ENCODE peak calls at places on chromosomes 6 and 20, in five cellular contexts. One of them, this sample, is unnamed.

GRCh38 chr6:17165383-17165782 is 63.5 kb downstream of the STMND1 start:
- DNase-seq in activated T-cell treated with anti-CD3 and anti-CD28 coated beads for 1 hour: no peak
- DNase-seq in stimulated activated CD4-positive, alpha-beta T cell treated with anti-CD3 and anti-CD28 coated beads, Interleukin-2, amount 100 ng/mL, for 24 hours: no peak
- DNase-seq in SK-MEL-5: no peak
- DNase-seq in fibroblast of the conjunctiva: no peak
- DNase-seq in this sample: no peak

GRCh38 chr6:168155821-168156741 is 77.1 kb upstream of the FRMD1 start:
- DNase-seq in activated T-cell treated with anti-CD3 and anti-CD28 coated beads for 1 hour: no peak
- DNase-seq in stimulated activated CD4-positive, alpha-beta T cell treated with anti-CD3 and anti-CD28 coated beads, Interleukin-2, amount 100 ng/mL, for 24 hours: no peak
- DNase-seq in SK-MEL-5: peak
- DNase-seq in fibroblast of the conjunctiva: no peak
- DNase-seq in this sample: no peak

GRCh38 chr6:124747336-124747735 is 214.9 kb upstream of the RNF217 start:
- DNase-seq in activated T-cell treated with anti-CD3 and anti-CD28 coated beads for 1 hour: no peak
- DNase-seq in stimulated activated CD4-positive, alpha-beta T cell treated with anti-CD3 and anti-CD28 coated beads, Interleukin-2, amount 100 ng/mL, for 24 hours: no peak
- DNase-seq in SK-MEL-5: no peak
- DNase-seq in fibroblast of the conjunctiva: no peak
- DNase-seq in this sample: no peak

GRCh38 chr6:28589234-28589951 is 63.7 kb downstream of the GPX5 start:
- DNase-seq in activated T-cell treated with anti-CD3 and anti-CD28 coated beads for 1 hour: no peak
- DNase-seq in stimulated activated CD4-positive, alpha-beta T cell treated with anti-CD3 and anti-CD28 coated beads, Interleukin-2, amount 100 ng/mL, for 24 hours: peak
- DNase-seq in SK-MEL-5: peak
- DNase-seq in fibroblast of the conjunctiva: peak
- DNase-seq in this sample: peak

GRCh38 chr20:52824494-52825216 is 147.5 kb upstream of the TSHZ2 start:
- DNase-seq in activated T-cell treated with anti-CD3 and anti-CD28 coated beads for 1 hour: no peak
- DNase-seq in stimulated activated CD4-positive, alpha-beta T cell treated with anti-CD3 and anti-CD28 coated beads, Interleukin-2, amount 100 ng/mL, for 24 hours: no peak
- DNase-seq in SK-MEL-5: no peak
- DNase-seq in fibroblast of the conjunctiva: no peak
- DNase-seq in this sample: no peak

GRCh38 chr6:35735452-35735851 is 1.4 kb upstream of the ARMC12 start:
- DNase-seq in activated T-cell treated with anti-CD3 and anti-CD28 coated beads for 1 hour: no peak
- DNase-seq in stimulated activated CD4-positive, alpha-beta T cell treated with anti-CD3 and anti-CD28 coated beads, Interleukin-2, amount 100 ng/mL, for 24 hours: no peak
- DNase-seq in SK-MEL-5: no peak
- DNase-seq in fibroblast of the conjunctiva: no peak
- DNase-seq in this sample: no peak

GRCh38 chr20:62354811-62355341 is 12.2 kb downstream of the LAMA5 start:
- DNase-seq in activated T-cell treated with anti-CD3 and anti-CD28 coated beads for 1 hour: no peak
- DNase-seq in stimulated activated CD4-positive, alpha-beta T cell treated with anti-CD3 and anti-CD28 coated beads, Interleukin-2, amount 100 ng/mL, for 24 hours: no peak
- DNase-seq in SK-MEL-5: no peak
- DNase-seq in fibroblast of the conjunctiva: no peak
- DNase-seq in this sample: no peak

GRCh38 chr6:166757226-166758135 is 130.4 kb upstream of the RPS6KA2 start:
- DNase-seq in activated T-cell treated with anti-CD3 and anti-CD28 coated beads for 1 hour: no peak
- DNase-seq in stimulated activated CD4-positive, alpha-beta T cell treated with anti-CD3 and anti-CD28 coated beads, Interleukin-2, amount 100 ng/mL, for 24 hours: peak
- DNase-seq in SK-MEL-5: no peak
- DNase-seq in fibroblast of the conjunctiva: no peak
- DNase-seq in this sample: no peak

GRCh38 chr6:74408844-74409243 is 712.8 kb downstream of the CD109 start:
- DNase-seq in activated T-cell treated with anti-CD3 and anti-CD28 coated beads for 1 hour: no peak
- DNase-seq in stimulated activated CD4-positive, alpha-beta T cell treated with anti-CD3 and anti-CD28 coated beads, Interleukin-2, amount 100 ng/mL, for 24 hours: no peak
- DNase-seq in SK-MEL-5: no peak
- DNase-seq in fibroblast of the conjunctiva: no peak
- DNase-seq in this sample: no peak

GRCh38 chr6:159119835-159120234 is 49.4 kb upstream of the FNDC1 start:
- DNase-seq in activated T-cell treated with anti-CD3 and anti-CD28 coated beads for 1 hour: no peak
- DNase-seq in stimulated activated CD4-positive, alpha-beta T cell treated with anti-CD3 and anti-CD28 coated beads, Interleukin-2, amount 100 ng/mL, for 24 hours: no peak
- DNase-seq in SK-MEL-5: no peak
- DNase-seq in fibroblast of the conjunctiva: no peak
- DNase-seq in this sample: no peak

GRCh38 chr6:149078383-149078782 is 239.1 kb upstream of the TAB2 start:
- DNase-seq in activated T-cell treated with anti-CD3 and anti-CD28 coated beads for 1 hour: no peak
- DNase-seq in stimulated activated CD4-positive, alpha-beta T cell treated with anti-CD3 and anti-CD28 coated beads, Interleukin-2, amount 100 ng/mL, for 24 hours: no peak
- DNase-seq in SK-MEL-5: no peak
- DNase-seq in fibroblast of the conjunctiva: no peak
- DNase-seq in this sample: no peak

GRCh38 chr6:126188271-126188909 is 151.5 kb upstream of the CENPW start:
- DNase-seq in activated T-cell treated with anti-CD3 and anti-CD28 coated beads for 1 hour: no peak
- DNase-seq in stimulated activated CD4-positive, alpha-beta T cell treated with anti-CD3 and anti-CD28 coated beads, Interleukin-2, amount 100 ng/mL, for 24 hours: no peak
- DNase-seq in SK-MEL-5: no peak
- DNase-seq in fibroblast of the conjunctiva: peak
- DNase-seq in this sample: no peak

GRCh38 chr6:108737594-108738546 is 110.4 kb upstream of the ARMC2 start:
- DNase-seq in activated T-cell treated with anti-CD3 and anti-CD28 coated beads for 1 hour: no peak
- DNase-seq in stimulated activated CD4-positive, alpha-beta T cell treated with anti-CD3 and anti-CD28 coated beads, Interleukin-2, amount 100 ng/mL, for 24 hours: peak
- DNase-seq in SK-MEL-5: peak
- DNase-seq in fibroblast of the conjunctiva: peak
- DNase-seq in this sample: peak

GRCh38 chr6:3229566-3230274 is 2.3 kb upstream of the TUBB2B start:
- DNase-seq in activated T-cell treated with anti-CD3 and anti-CD28 coated beads for 1 hour: no peak
- DNase-seq in stimulated activated CD4-positive, alpha-beta T cell treated with anti-CD3 and anti-CD28 coated beads, Interleukin-2, amount 100 ng/mL, for 24 hours: peak
- DNase-seq in SK-MEL-5: no peak
- DNase-seq in fibroblast of the conjunctiva: no peak
- DNase-seq in this sample: no peak

GRCh38 chr6:155398221-155398620 is 57.4 kb downstream of the NOX3 start:
- DNase-seq in activated T-cell treated with anti-CD3 and anti-CD28 coated beads for 1 hour: no peak
- DNase-seq in stimulated activated CD4-positive, alpha-beta T cell treated with anti-CD3 and anti-CD28 coated beads, Interleukin-2, amount 100 ng/mL, for 24 hours: no peak
- DNase-seq in SK-MEL-5: no peak
- DNase-seq in fibroblast of the conjunctiva: no peak
- DNase-seq in this sample: no peak

GRCh38 chr6:138987299-138987642 is 782 bp downstream of the REPS1 start:
- DNase-seq in activated T-cell treated with anti-CD3 and anti-CD28 coated beads for 1 hour: no peak
- DNase-seq in stimulated activated CD4-positive, alpha-beta T cell treated with anti-CD3 and anti-CD28 coated beads, Interleukin-2, amount 100 ng/mL, for 24 hours: no peak
- DNase-seq in SK-MEL-5: no peak
- DNase-seq in fibroblast of the conjunctiva: no peak
- DNase-seq in this sample: no peak

GRCh38 chr6:81752969-81753708 is 658 bp upstream of the TENT5A start:
- DNase-seq in activated T-cell treated with anti-CD3 and anti-CD28 coated beads for 1 hour: peak
- DNase-seq in stimulated activated CD4-positive, alpha-beta T cell treated with anti-CD3 and anti-CD28 coated beads, Interleukin-2, amount 100 ng/mL, for 24 hours: peak
- DNase-seq in SK-MEL-5: peak
- DNase-seq in fibroblast of the conjunctiva: peak
- DNase-seq in this sample: peak

GRCh38 chr20:8388146-8388545 is 256.1 kb downstream of the PLCB1 start:
- DNase-seq in activated T-cell treated with anti-CD3 and anti-CD28 coated beads for 1 hour: no peak
- DNase-seq in stimulated activated CD4-positive, alpha-beta T cell treated with anti-CD3 and anti-CD28 coated beads, Interleukin-2, amount 100 ng/mL, for 24 hours: no peak
- DNase-seq in SK-MEL-5: peak
- DNase-seq in fibroblast of the conjunctiva: no peak
- DNase-seq in this sample: peak

GRCh38 chr6:26240157-26240980 is 124.6 kb upstream of the BTN3A2 start:
- DNase-seq in activated T-cell treated with anti-CD3 and anti-CD28 coated beads for 1 hour: peak
- DNase-seq in stimulated activated CD4-positive, alpha-beta T cell treated with anti-CD3 and anti-CD28 coated beads, Interleukin-2, amount 100 ng/mL, for 24 hours: peak
- DNase-seq in SK-MEL-5: peak
- DNase-seq in fibroblast of the conjunctiva: peak
- DNase-seq in this sample: peak

GRCh38 chr6:167546611-167547327 is 221.9 kb downstream of the TTLL2 start:
- DNase-seq in activated T-cell treated with anti-CD3 and anti-CD28 coated beads for 1 hour: no peak
- DNase-seq in stimulated activated CD4-positive, alpha-beta T cell treated with anti-CD3 and anti-CD28 coated beads, Interleukin-2, amount 100 ng/mL, for 24 hours: no peak
- DNase-seq in SK-MEL-5: no peak
- DNase-seq in fibroblast of the conjunctiva: no peak
- DNase-seq in this sample: no peak

GRCh38 chr20:59165389-59165785 is 1.8 kb downstream of the ZNF831 start:
- DNase-seq in activated T-cell treated with anti-CD3 and anti-CD28 coated beads for 1 hour: no peak
- DNase-seq in stimulated activated CD4-positive, alpha-beta T cell treated with anti-CD3 and anti-CD28 coated beads, Interleukin-2, amount 100 ng/mL, for 24 hours: no peak
- DNase-seq in SK-MEL-5: no peak
- DNase-seq in fibroblast of the conjunctiva: no peak
- DNase-seq in this sample: no peak

GRCh38 chr6:160974304-160974771 is 17.2 kb upstream of the MAP3K4 start:
- DNase-seq in activated T-cell treated with anti-CD3 and anti-CD28 coated beads for 1 hour: no peak
- DNase-seq in stimulated activated CD4-positive, alpha-beta T cell treated with anti-CD3 and anti-CD28 coated beads, Interleukin-2, amount 100 ng/mL, for 24 hours: no peak
- DNase-seq in SK-MEL-5: no peak
- DNase-seq in fibroblast of the conjunctiva: peak
- DNase-seq in this sample: no peak

GRCh38 chr20:34706912-34707784 is 3.0 kb downstream of the TP53INP2 start:
- DNase-seq in activated T-cell treated with anti-CD3 and anti-CD28 coated beads for 1 hour: no peak
- DNase-seq in stimulated activated CD4-positive, alpha-beta T cell treated with anti-CD3 and anti-CD28 coated beads, Interleukin-2, amount 100 ng/mL, for 24 hours: no peak
- DNase-seq in SK-MEL-5: no peak
- DNase-seq in fibroblast of the conjunctiva: no peak
- DNase-seq in this sample: no peak

GRCh38 chr6:131199568-131200272 is 64.5 kb downstream of the AKAP7 start:
- DNase-seq in activated T-cell treated with anti-CD3 and anti-CD28 coated beads for 1 hour: peak
- DNase-seq in stimulated activated CD4-positive, alpha-beta T cell treated with anti-CD3 and anti-CD28 coated beads, Interleukin-2, amount 100 ng/mL, for 24 hours: peak
- DNase-seq in SK-MEL-5: peak
- DNase-seq in fibroblast of the conjunctiva: peak
- DNase-seq in this sample: peak

GRCh38 chr6:150717419-150717818 is 117.7 kb downstream of the PLEKHG1 start:
- DNase-seq in activated T-cell treated with anti-CD3 and anti-CD28 coated beads for 1 hour: no peak
- DNase-seq in stimulated activated CD4-positive, alpha-beta T cell treated with anti-CD3 and anti-CD28 coated beads, Interleukin-2, amount 100 ng/mL, for 24 hours: no peak
- DNase-seq in SK-MEL-5: no peak
- DNase-seq in fibroblast of the conjunctiva: no peak
- DNase-seq in this sample: no peak

GRCh38 chr6:73954843-73955242 is 258.8 kb downstream of the CD109 start:
- DNase-seq in activated T-cell treated with anti-CD3 and anti-CD28 coated beads for 1 hour: no peak
- DNase-seq in stimulated activated CD4-positive, alpha-beta T cell treated with anti-CD3 and anti-CD28 coated beads, Interleukin-2, amount 100 ng/mL, for 24 hours: no peak
- DNase-seq in SK-MEL-5: no peak
- DNase-seq in fibroblast of the conjunctiva: no peak
- DNase-seq in this sample: no peak

GRCh38 chr6:35725721-35726438 is 11.0 kb upstream of the ARMC12 start:
- DNase-seq in activated T-cell treated with anti-CD3 and anti-CD28 coated beads for 1 hour: no peak
- DNase-seq in stimulated activated CD4-positive, alpha-beta T cell treated with anti-CD3 and anti-CD28 coated beads, Interleukin-2, amount 100 ng/mL, for 24 hours: no peak
- DNase-seq in SK-MEL-5: no peak
- DNase-seq in fibroblast of the conjunctiva: peak
- DNase-seq in this sample: no peak

GRCh38 chr20:30811896-30812671 is 445.4 kb upstream of the DEFB115 start:
- DNase-seq in activated T-cell treated with anti-CD3 and anti-CD28 coated beads for 1 hour: no peak
- DNase-seq in stimulated activated CD4-positive, alpha-beta T cell treated with anti-CD3 and anti-CD28 coated beads, Interleukin-2, amount 100 ng/mL, for 24 hours: peak
- DNase-seq in SK-MEL-5: peak
- DNase-seq in fibroblast of the conjunctiva: peak
- DNase-seq in this sample: no peak

GRCh38 chr6:83270971-83271714 is 78.0 kb downstream of the RWDD2A start:
- DNase-seq in activated T-cell treated with anti-CD3 and anti-CD28 coated beads for 1 hour: no peak
- DNase-seq in stimulated activated CD4-positive, alpha-beta T cell treated with anti-CD3 and anti-CD28 coated beads, Interleukin-2, amount 100 ng/mL, for 24 hours: no peak
- DNase-seq in SK-MEL-5: no peak
- DNase-seq in fibroblast of the conjunctiva: peak
- DNase-seq in this sample: no peak

GRCh38 chr6:52389626-52390360 is 27.8 kb downstream of the PAQR8 start:
- DNase-seq in activated T-cell treated with anti-CD3 and anti-CD28 coated beads for 1 hour: peak
- DNase-seq in stimulated activated CD4-positive, alpha-beta T cell treated with anti-CD3 and anti-CD28 coated beads, Interleukin-2, amount 100 ng/mL, for 24 hours: peak
- DNase-seq in SK-MEL-5: peak
- DNase-seq in fibroblast of the conjunctiva: no peak
- DNase-seq in this sample: peak

GRCh38 chr6:29737707-29738630 is 14.7 kb downstream of the HLA-F start:
- DNase-seq in activated T-cell treated with anti-CD3 and anti-CD28 coated beads for 1 hour: peak
- DNase-seq in stimulated activated CD4-positive, alpha-beta T cell treated with anti-CD3 and anti-CD28 coated beads, Interleukin-2, amount 100 ng/mL, for 24 hours: peak
- DNase-seq in SK-MEL-5: peak
- DNase-seq in fibroblast of the conjunctiva: peak
- DNase-seq in this sample: peak

GRCh38 chr6:53915292-53915691 is 120.5 kb downstream of the LRRC1 start:
- DNase-seq in activated T-cell treated with anti-CD3 and anti-CD28 coated beads for 1 hour: no peak
- DNase-seq in stimulated activated CD4-positive, alpha-beta T cell treated with anti-CD3 and anti-CD28 coated beads, Interleukin-2, amount 100 ng/mL, for 24 hours: no peak
- DNase-seq in SK-MEL-5: no peak
- DNase-seq in fibroblast of the conjunctiva: no peak
- DNase-seq in this sample: no peak

GRCh38 chr6:142331601-142332000 is 29.8 kb downstream of the ADGRG6 start:
- DNase-seq in activated T-cell treated with anti-CD3 and anti-CD28 coated beads for 1 hour: no peak
- DNase-seq in stimulated activated CD4-positive, alpha-beta T cell treated with anti-CD3 and anti-CD28 coated beads, Interleukin-2, amount 100 ng/mL, for 24 hours: no peak
- DNase-seq in SK-MEL-5: no peak
- DNase-seq in fibroblast of the conjunctiva: no peak
- DNase-seq in this sample: no peak

GRCh38 chr20:37298190-37298939 is 8.9 kb downstream of the MANBAL start:
- DNase-seq in activated T-cell treated with anti-CD3 and anti-CD28 coated beads for 1 hour: no peak
- DNase-seq in stimulated activated CD4-positive, alpha-beta T cell treated with anti-CD3 and anti-CD28 coated beads, Interleukin-2, amount 100 ng/mL, for 24 hours: no peak
- DNase-seq in SK-MEL-5: no peak
- DNase-seq in fibroblast of the conjunctiva: no peak
- DNase-seq in this sample: no peak

GRCh38 chr6:137261393-137262154 is 42.4 kb upstream of the IFNGR1 start:
- DNase-seq in activated T-cell treated with anti-CD3 and anti-CD28 coated beads for 1 hour: no peak
- DNase-seq in stimulated activated CD4-positive, alpha-beta T cell treated with anti-CD3 and anti-CD28 coated beads, Interleukin-2, amount 100 ng/mL, for 24 hours: no peak
- DNase-seq in SK-MEL-5: no peak
- DNase-seq in fibroblast of the conjunctiva: no peak
- DNase-seq in this sample: no peak

This sample was measured in A673.